ENCODE peak calls at places on chromosomes 5 and 9, in nine cellular contexts. One of them, this sample, is unnamed.

GRCh38 chr5:150989695-150990094 is 30.7 kb upstream of the GPX3 start:
- DNase-seq in transverse colon: no peak
- DNase-seq in stomach: no peak
- DNase-seq in sigmoid colon: no peak
- DNase-seq in ovary: no peak
- DNase-seq in HCT116: no peak
- DNase-seq in IMR-90: no peak
- DNase-seq in endothelial cell of umbilical vein: no peak
- DNase-seq in breast epithelium: no peak
- DNase-seq in this sample: no peak

GRCh38 chr5:33441241-33441844 is 578 bp downstream of the TARS1 start:
- DNase-seq in HCT116: peak; percentile 23
- DNase-seq in IMR-90: peak; percentile 73
- DNase-seq in breast epithelium: no peak
- DNase-seq in ovary: no peak
- DNase-seq in stomach: no peak
- DNase-seq in endothelial cell of umbilical vein: no peak
- DNase-seq in transverse colon: peak; percentile 24
- DNase-seq in sigmoid colon: no peak
- DNase-seq in this sample: no peak

GRCh38 chr5:66596791-66597757 is 881 bp downstream of the MAST4 start:
- DNase-seq in sigmoid colon: no peak
- DNase-seq in HCT116: no peak
- DNase-seq in ovary: peak; percentile 62
- DNase-seq in endothelial cell of umbilical vein: peak; percentile 20
- DNase-seq in transverse colon: peak; percentile 19
- DNase-seq in stomach: peak; percentile 37
- DNase-seq in IMR-90: no peak
- DNase-seq in breast epithelium: no peak
- DNase-seq in this sample: no peak

GRCh38 chr5:174312641-174313040 is 267.1 kb downstream of the NSG2 start:
- DNase-seq in HCT116: no peak
- DNase-seq in transverse colon: no peak
- DNase-seq in stomach: no peak
- DNase-seq in breast epithelium: peak; percentile 30
- DNase-seq in sigmoid colon: no peak
- DNase-seq in IMR-90: no peak
- DNase-seq in endothelial cell of umbilical vein: no peak
- DNase-seq in ovary: no peak
- DNase-seq in this sample: no peak

GRCh38 chr5:34491251-34491620 is 164.9 kb upstream of the RAI14 start:
- DNase-seq in HCT116: no peak
- DNase-seq in ovary: no peak
- DNase-seq in sigmoid colon: no peak
- DNase-seq in transverse colon: no peak
- DNase-seq in IMR-90: peak; percentile 44
- DNase-seq in stomach: no peak
- DNase-seq in breast epithelium: no peak
- DNase-seq in endothelial cell of umbilical vein: no peak
- DNase-seq in this sample: no peak

GRCh38 chr5:135085133-135085935 is 51.3 kb upstream of the PITX1 start:
- DNase-seq in breast epithelium: no peak
- DNase-seq in HCT116: peak; percentile 6
- DNase-seq in transverse colon: no peak
- DNase-seq in IMR-90: peak; percentile 23
- DNase-seq in ovary: no peak
- DNase-seq in endothelial cell of umbilical vein: no peak
- DNase-seq in stomach: no peak
- DNase-seq in sigmoid colon: peak; percentile 35
- DNase-seq in this sample: peak; percentile 85

GRCh38 chr5:80904533-80905187 is 55.5 kb upstream of the RASGRF2 start:
- DNase-seq in IMR-90: no peak
- DNase-seq in endothelial cell of umbilical vein: no peak
- DNase-seq in stomach: no peak
- DNase-seq in ovary: no peak
- DNase-seq in sigmoid colon: no peak
- DNase-seq in breast epithelium: no peak
- DNase-seq in transverse colon: no peak
- DNase-seq in HCT116: no peak
- DNase-seq in this sample: no peak

GRCh38 chr5:129902806-129903205 is 1.5 kb upstream of the CHSY3 start:
- DNase-seq in IMR-90: no peak
- DNase-seq in ovary: no peak
- DNase-seq in HCT116: no peak
- DNase-seq in endothelial cell of umbilical vein: no peak
- DNase-seq in sigmoid colon: no peak
- DNase-seq in breast epithelium: no peak
- DNase-seq in transverse colon: no peak
- DNase-seq in stomach: no peak
- DNase-seq in this sample: no peak

GRCh38 chr9:99419099-99419498 is 197.0 kb downstream of the SEC61B start:
- DNase-seq in IMR-90: peak; percentile 71
- DNase-seq in endothelial cell of umbilical vein: no peak
- DNase-seq in sigmoid colon: no peak
- DNase-seq in stomach: no peak
- DNase-seq in breast epithelium: no peak
- DNase-seq in transverse colon: no peak
- DNase-seq in ovary: no peak
- DNase-seq in HCT116: no peak
- DNase-seq in this sample: no peak

GRCh38 chr5:130198927-130199326 is 294.7 kb downstream of the CHSY3 start:
- DNase-seq in ovary: no peak
- DNase-seq in stomach: no peak
- DNase-seq in sigmoid colon: no peak
- DNase-seq in HCT116: peak; percentile 48
- DNase-seq in endothelial cell of umbilical vein: peak; percentile 27
- DNase-seq in breast epithelium: no peak
- DNase-seq in IMR-90: no peak
- DNase-seq in transverse colon: no peak
- DNase-seq in this sample: no peak

DNA sequence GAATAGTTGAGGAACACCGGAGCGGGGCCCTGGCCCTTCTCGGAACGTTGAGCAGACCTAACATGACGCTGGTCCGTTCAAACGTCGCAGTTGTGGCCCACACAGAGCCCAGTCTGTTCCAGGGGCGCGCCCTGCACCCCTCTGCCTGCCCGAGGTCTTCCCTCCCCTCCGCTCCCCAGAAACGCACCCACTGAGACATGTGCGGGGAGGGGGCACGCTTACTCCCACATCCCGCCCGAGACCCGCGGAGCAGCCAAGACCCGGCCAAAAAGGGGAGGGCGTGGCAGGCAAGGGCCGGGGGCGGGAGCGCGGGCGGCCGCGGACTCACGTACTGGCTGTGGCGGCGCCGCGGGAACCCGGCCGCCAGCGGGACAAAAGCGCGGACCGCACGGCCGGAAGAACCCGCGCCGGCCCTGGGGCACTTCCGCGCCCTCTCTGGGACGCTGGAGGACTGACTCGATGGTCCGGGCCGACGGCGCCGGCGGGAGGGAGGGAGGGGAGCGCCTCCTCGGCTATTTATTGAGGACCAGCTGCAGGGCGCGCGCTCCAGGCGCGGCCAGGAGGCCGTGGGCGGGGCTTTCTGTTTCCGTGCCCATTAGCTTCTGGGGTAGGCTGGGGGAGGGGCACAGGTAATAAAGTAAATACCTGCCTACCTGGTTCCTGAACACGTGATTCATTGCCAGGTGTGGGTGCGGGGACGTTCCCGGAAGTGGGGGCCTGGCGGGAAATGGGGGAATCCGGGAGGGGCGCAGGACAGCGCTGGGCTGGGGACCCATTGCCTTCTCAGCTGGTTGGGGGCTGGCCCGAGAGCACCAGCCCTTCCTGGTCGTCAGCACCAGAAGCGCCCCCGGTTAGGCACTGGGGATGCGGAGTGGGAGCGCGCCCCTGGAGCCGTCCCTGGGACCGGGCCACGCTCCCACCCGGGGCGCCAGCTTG is at the start of gene ZFP62:
- DNase-seq in stomach: peak; percentile 93
- DNase-seq in sigmoid colon: peak; percentile 94
- DNase-seq in transverse colon: peak; percentile 94
- DNase-seq in breast epithelium: peak; percentile 84
- DNase-seq in endothelial cell of umbilical vein: peak; percentile 90
- DNase-seq in ovary: peak; percentile 92
- DNase-seq in HCT116: peak; percentile 85
- DNase-seq in IMR-90: peak; percentile 87
- DNase-seq in this sample: peak; percentile 82
- TF ChIP-seq POLR2A in stomach: no peak
- TF ChIP-seq POLR2A in sigmoid colon: no peak
- TF ChIP-seq POLR2A in transverse colon: peak; percentile 84
- TF ChIP-seq POLR2A in breast epithelium: no peak
- TF ChIP-seq POLR2A in endothelial cell of umbilical vein: peak; percentile 59
- TF ChIP-seq POLR2A in ovary: peak; percentile 41
- TF ChIP-seq POLR2A in HCT116: peak; percentile 23
- TF ChIP-seq POLR2A in IMR-90: peak; percentile 43
- TF ChIP-seq POLR2A in this sample: peak; percentile 73

DNA sequence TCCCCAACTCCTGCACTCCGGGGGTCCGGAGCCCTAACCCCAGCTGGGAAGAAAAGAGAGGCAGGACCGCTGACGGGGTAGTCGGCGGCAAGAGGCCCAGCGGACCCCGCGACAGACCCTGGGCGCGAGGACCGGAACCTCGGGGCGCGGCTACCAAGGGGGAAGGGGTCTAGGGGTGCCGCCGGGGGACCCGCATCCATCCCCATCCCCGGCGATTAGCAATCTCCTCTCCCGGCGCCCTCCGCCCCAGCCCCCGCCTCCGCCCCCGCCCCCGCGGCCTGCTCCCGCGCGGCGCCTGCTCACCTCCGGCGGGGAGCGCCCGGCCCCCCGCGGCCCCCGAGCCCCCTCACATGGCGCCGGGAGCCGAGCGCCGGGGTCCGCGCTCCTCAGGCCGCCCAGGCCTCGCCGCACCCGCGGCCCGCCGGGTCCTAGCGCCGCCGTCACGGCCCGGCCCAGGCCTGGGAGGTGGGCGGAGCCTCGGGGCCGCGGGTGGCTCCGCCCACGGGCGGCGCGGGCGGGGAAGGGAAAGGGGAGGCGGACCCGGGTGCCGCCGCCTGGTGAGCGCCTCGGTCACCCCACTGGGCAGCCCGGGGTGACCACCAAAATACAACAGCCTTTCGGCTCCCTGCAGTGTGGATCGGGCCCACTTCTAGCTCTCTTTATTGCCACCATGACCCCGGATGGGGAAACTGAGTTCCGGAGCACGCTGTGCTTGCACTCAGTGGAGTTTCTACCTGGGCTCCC is at the start of gene ST6GALNAC6:
- DNase-seq in breast epithelium: no peak
- DNase-seq in transverse colon: peak; percentile 79
- DNase-seq in IMR-90: peak; percentile 68
- DNase-seq in endothelial cell of umbilical vein: peak; percentile 56
- DNase-seq in stomach: peak; percentile 78
- DNase-seq in ovary: peak; percentile 84
- DNase-seq in HCT116: no peak
- DNase-seq in sigmoid colon: peak; percentile 85
- DNase-seq in this sample: peak; percentile 96
- TF ChIP-seq POLR2A in breast epithelium: no peak
- TF ChIP-seq POLR2A in transverse colon: no peak
- TF ChIP-seq POLR2A in IMR-90: no peak
- TF ChIP-seq POLR2A in endothelial cell of umbilical vein: peak; percentile 57
- TF ChIP-seq POLR2A in stomach: no peak
- TF ChIP-seq POLR2A in ovary: peak; percentile 55
- TF ChIP-seq POLR2A in HCT116: no peak
- TF ChIP-seq POLR2A in sigmoid colon: no peak
- TF ChIP-seq POLR2A in this sample: peak; percentile 54

DNA sequence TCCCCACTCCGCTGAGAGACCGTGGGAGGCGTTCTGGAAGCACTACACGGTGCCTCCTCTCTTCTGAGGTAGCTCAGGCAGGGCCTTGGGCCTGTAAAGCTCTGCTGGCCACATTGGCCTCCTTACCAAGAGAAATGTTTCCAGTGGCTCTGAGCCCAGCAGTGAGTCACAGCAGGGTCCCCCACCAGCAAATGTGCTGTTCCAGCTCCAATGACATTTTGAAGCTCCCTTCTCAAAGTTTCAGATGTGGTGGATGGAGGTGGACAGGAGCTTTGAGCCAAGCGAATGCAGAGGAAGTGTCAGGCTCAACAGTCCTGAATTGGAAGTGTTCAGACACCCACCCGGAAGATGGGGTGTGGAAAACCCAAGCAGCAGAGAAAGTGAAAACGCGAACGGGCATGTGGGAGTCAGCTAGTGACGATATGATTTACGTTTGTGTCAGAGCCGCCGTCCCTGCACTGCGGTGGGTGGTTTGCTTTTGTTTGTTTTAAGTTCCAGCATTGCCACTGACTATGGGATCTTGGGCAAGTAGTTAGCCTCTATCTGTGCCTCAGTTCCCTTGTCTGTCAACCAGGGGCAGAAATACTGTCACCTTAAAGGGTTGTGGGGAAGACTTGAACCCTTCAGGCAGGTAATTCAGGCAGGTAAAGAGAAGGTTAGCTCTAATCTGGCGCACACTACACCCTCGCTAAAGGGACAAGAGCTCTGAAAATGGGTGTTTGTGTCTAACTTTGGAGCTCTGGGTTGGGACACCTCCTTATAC is 38.2 kb downstream of the C5orf15 start:
- DNase-seq in IMR-90: peak; percentile 75
- DNase-seq in endothelial cell of umbilical vein: no peak
- DNase-seq in stomach: no peak
- DNase-seq in transverse colon: peak; percentile 31
- DNase-seq in HCT116: no peak
- DNase-seq in ovary: no peak
- DNase-seq in sigmoid colon: no peak
- DNase-seq in breast epithelium: no peak
- DNase-seq in this sample: peak; percentile 33
- TF ChIP-seq POLR2A in IMR-90: no peak
- TF ChIP-seq POLR2A in endothelial cell of umbilical vein: no peak
- TF ChIP-seq POLR2A in stomach: no peak
- TF ChIP-seq POLR2A in transverse colon: no peak
- TF ChIP-seq POLR2A in HCT116: no peak
- TF ChIP-seq POLR2A in ovary: no peak
- TF ChIP-seq POLR2A in sigmoid colon: no peak
- TF ChIP-seq POLR2A in breast epithelium: no peak
- TF ChIP-seq POLR2A in this sample: no peak

DNA sequence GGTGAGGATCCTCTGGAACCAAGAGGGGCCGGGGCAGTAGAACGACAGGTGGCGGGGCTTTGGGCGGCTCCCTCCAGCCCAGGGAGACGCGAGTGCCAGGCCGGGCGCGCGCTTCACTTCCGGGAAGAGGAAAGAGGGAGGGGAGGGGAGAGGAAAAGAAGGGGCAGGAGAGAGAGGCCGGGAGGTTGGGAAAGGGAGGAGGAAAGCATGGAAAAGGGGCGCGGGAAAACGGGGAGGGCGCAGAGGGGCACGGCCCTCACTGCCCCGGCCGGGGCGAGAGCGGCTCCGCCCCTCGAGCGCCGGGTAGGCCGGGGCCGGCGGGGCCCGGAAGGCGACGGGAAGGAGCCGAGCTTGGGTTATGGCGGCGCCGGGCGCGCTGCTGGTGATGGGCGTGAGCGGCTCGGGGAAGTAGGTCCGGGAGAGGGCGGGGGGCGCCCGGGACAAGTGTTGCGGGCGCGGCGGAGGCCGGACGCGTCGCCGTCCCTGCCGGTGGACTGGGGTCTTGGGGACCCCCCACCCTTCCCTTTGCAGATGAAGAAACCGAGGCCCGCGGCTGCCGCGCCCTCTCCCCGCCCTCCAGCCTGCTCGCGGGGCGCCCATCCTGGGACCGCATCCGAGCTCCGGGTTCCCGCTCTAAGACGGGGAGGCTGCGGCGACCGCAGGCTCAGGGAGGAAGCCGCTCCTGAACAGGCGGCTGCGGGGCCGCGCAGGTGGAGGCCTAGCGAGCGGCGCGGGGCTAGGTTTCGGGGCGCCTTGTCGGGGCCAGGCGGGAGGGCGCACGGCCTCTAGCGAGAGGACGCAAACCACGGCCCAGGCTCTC is at the start of gene IDNK:
- DNase-seq in ovary: peak; percentile 72
- DNase-seq in transverse colon: peak; percentile 79
- DNase-seq in stomach: peak; percentile 66
- DNase-seq in IMR-90: peak; percentile 24
- DNase-seq in endothelial cell of umbilical vein: peak; percentile 53
- DNase-seq in sigmoid colon: peak; percentile 78
- DNase-seq in HCT116: peak; percentile 10
- DNase-seq in breast epithelium: peak; percentile 63
- DNase-seq in this sample: peak; percentile 80
- TF ChIP-seq POLR2A in ovary: no peak
- TF ChIP-seq POLR2A in transverse colon: peak; percentile 47
- TF ChIP-seq POLR2A in stomach: no peak
- TF ChIP-seq POLR2A in IMR-90: peak; percentile 28
- TF ChIP-seq POLR2A in endothelial cell of umbilical vein: peak; percentile 26
- TF ChIP-seq POLR2A in sigmoid colon: no peak
- TF ChIP-seq POLR2A in HCT116: peak; percentile 34
- TF ChIP-seq POLR2A in breast epithelium: no peak
- TF ChIP-seq POLR2A in this sample: peak; percentile 36